ENCODE peak calls at places on chromosomes 1 and 21, in ten cellular contexts. One of them, this sample, is unnamed.

GRCh38 chr1:233912447-233912846 is 8.0 kb downstream of the SLC35F3 start:
- DNase-seq in heart left ventricle: no peak
- DNase-seq in GM04504: no peak
- DNase-seq in activated naive CD4-positive, alpha-beta T cell: no peak
- DNase-seq in Right ventricle myocardium superior: no peak
- DNase-seq in AG10803: no peak
- DNase-seq in stomach: no peak
- DNase-seq in NT2/D1: no peak
- DNase-seq in stimulated activated CD8-positive, alpha-beta memory T cell treated with anti-CD3 and anti-CD28 coated beads, Interleukin-2, amount 100 ng/mL, for 48 hours: no peak
- DNase-seq in left colon: no peak
- DNase-seq in this sample: no peak

GRCh38 chr1:231799363-231799986 is 172.9 kb downstream of the DISC1 start:
- DNase-seq in GM04504: no peak
- DNase-seq in stimulated activated CD8-positive, alpha-beta memory T cell treated with anti-CD3 and anti-CD28 coated beads, Interleukin-2, amount 100 ng/mL, for 48 hours: no peak
- DNase-seq in heart left ventricle: no peak
- DNase-seq in AG10803: no peak
- DNase-seq in NT2/D1: no peak
- DNase-seq in Right ventricle myocardium superior: no peak
- DNase-seq in stomach: no peak
- DNase-seq in left colon: no peak
- DNase-seq in activated naive CD4-positive, alpha-beta T cell: no peak
- DNase-seq in this sample: no peak

GRCh38 chr21:31284797-31285397 is 59.2 kb downstream of the TIAM1 start:
- DNase-seq in activated naive CD4-positive, alpha-beta T cell: no peak
- DNase-seq in heart left ventricle: peak
- DNase-seq in stimulated activated CD8-positive, alpha-beta memory T cell treated with anti-CD3 and anti-CD28 coated beads, Interleukin-2, amount 100 ng/mL, for 48 hours: no peak
- DNase-seq in GM04504: no peak
- DNase-seq in Right ventricle myocardium superior: no peak
- DNase-seq in stomach: no peak
- DNase-seq in NT2/D1: no peak
- DNase-seq in left colon: no peak
- DNase-seq in AG10803: peak
- DNase-seq in this sample: peak

GRCh38 chr1:182615468-182616129 is 11.4 kb upstream of the RGS16 start:
- DNase-seq in stimulated activated CD8-positive, alpha-beta memory T cell treated with anti-CD3 and anti-CD28 coated beads, Interleukin-2, amount 100 ng/mL, for 48 hours: peak
- DNase-seq in AG10803: peak
- DNase-seq in Right ventricle myocardium superior: peak
- DNase-seq in stomach: no peak
- DNase-seq in GM04504: no peak
- DNase-seq in activated naive CD4-positive, alpha-beta T cell: peak
- DNase-seq in NT2/D1: no peak
- DNase-seq in heart left ventricle: peak
- DNase-seq in left colon: no peak
- DNase-seq in this sample: no peak

GRCh38 chr1:243984788-243985187 is 66.3 kb upstream of the ZBTB18 start:
- DNase-seq in stimulated activated CD8-positive, alpha-beta memory T cell treated with anti-CD3 and anti-CD28 coated beads, Interleukin-2, amount 100 ng/mL, for 48 hours: no peak
- DNase-seq in activated naive CD4-positive, alpha-beta T cell: no peak
- DNase-seq in AG10803: no peak
- DNase-seq in GM04504: no peak
- DNase-seq in NT2/D1: no peak
- DNase-seq in Right ventricle myocardium superior: no peak
- DNase-seq in left colon: no peak
- DNase-seq in heart left ventricle: no peak
- DNase-seq in stomach: no peak
- DNase-seq in this sample: no peak

GRCh38 chr1:53556657-53557227 is 97.5 kb downstream of the DMRTB1 start:
- DNase-seq in stimulated activated CD8-positive, alpha-beta memory T cell treated with anti-CD3 and anti-CD28 coated beads, Interleukin-2, amount 100 ng/mL, for 48 hours: no peak
- DNase-seq in left colon: no peak
- DNase-seq in Right ventricle myocardium superior: no peak
- DNase-seq in stomach: no peak
- DNase-seq in AG10803: no peak
- DNase-seq in heart left ventricle: no peak
- DNase-seq in NT2/D1: no peak
- DNase-seq in GM04504: no peak
- DNase-seq in activated naive CD4-positive, alpha-beta T cell: no peak
- DNase-seq in this sample: no peak

GRCh38 chr1:30966690-30967369 is 58.3 kb upstream of the SDC3 start:
- DNase-seq in Right ventricle myocardium superior: no peak
- DNase-seq in stimulated activated CD8-positive, alpha-beta memory T cell treated with anti-CD3 and anti-CD28 coated beads, Interleukin-2, amount 100 ng/mL, for 48 hours: no peak
- DNase-seq in heart left ventricle: no peak
- DNase-seq in activated naive CD4-positive, alpha-beta T cell: no peak
- DNase-seq in GM04504: no peak
- DNase-seq in AG10803: peak
- DNase-seq in NT2/D1: no peak
- DNase-seq in stomach: no peak
- DNase-seq in left colon: no peak
- DNase-seq in this sample: peak

GRCh38 chr1:66375125-66375524 is 158.8 kb upstream of the SGIP1 start:
- DNase-seq in stomach: no peak
- DNase-seq in NT2/D1: no peak
- DNase-seq in heart left ventricle: no peak
- DNase-seq in GM04504: no peak
- DNase-seq in AG10803: no peak
- DNase-seq in stimulated activated CD8-positive, alpha-beta memory T cell treated with anti-CD3 and anti-CD28 coated beads, Interleukin-2, amount 100 ng/mL, for 48 hours: no peak
- DNase-seq in Right ventricle myocardium superior: no peak
- DNase-seq in left colon: no peak
- DNase-seq in activated naive CD4-positive, alpha-beta T cell: no peak
- DNase-seq in this sample: no peak

GRCh38 chr21:14543983-14544382 is 2.1 kb downstream of the SAMSN1 start:
- DNase-seq in activated naive CD4-positive, alpha-beta T cell: no peak
- DNase-seq in AG10803: no peak
- DNase-seq in left colon: no peak
- DNase-seq in NT2/D1: no peak
- DNase-seq in stimulated activated CD8-positive, alpha-beta memory T cell treated with anti-CD3 and anti-CD28 coated beads, Interleukin-2, amount 100 ng/mL, for 48 hours: no peak
- DNase-seq in GM04504: no peak
- DNase-seq in heart left ventricle: no peak
- DNase-seq in stomach: no peak
- DNase-seq in Right ventricle myocardium superior: no peak
- DNase-seq in this sample: no peak

GRCh38 chr1:8011016-8011415 is 15.1 kb downstream of the ERRFI1 start:
- DNase-seq in NT2/D1: no peak
- DNase-seq in stomach: no peak
- DNase-seq in heart left ventricle: no peak
- DNase-seq in activated naive CD4-positive, alpha-beta T cell: no peak
- DNase-seq in stimulated activated CD8-positive, alpha-beta memory T cell treated with anti-CD3 and anti-CD28 coated beads, Interleukin-2, amount 100 ng/mL, for 48 hours: no peak
- DNase-seq in left colon: no peak
- DNase-seq in AG10803: no peak
- DNase-seq in GM04504: no peak
- DNase-seq in Right ventricle myocardium superior: no peak
- DNase-seq in this sample: no peak

This sample was measured in brain microvascular endothelial cell.